ENCODE peak calls at places on chromosome 16, in nine cellular contexts. G is BJ; O is RWPE2; N is CD8-positive, alpha-beta T cell; M is A673; W is mucosa of descending colon; K is astrocyte of the spinal cord; J is AG09309; Z is heart left ventricle. D is an unnamed sample.

GRCh38 chr16:12119562-12119961 is 143.0 kb downstream of the SNX29 start:
- DNase-seq in G (no peak), O (no peak), N (no peak), M (no peak), W (no peak), K (no peak), J (no peak), Z (peak), D (no peak)

GRCh38 chr16:54073356-54073755 is 213.2 kb downstream of the IRX3 start:
- DNase-seq in G (no peak), O (no peak), N (no peak), M (no peak), W (no peak), K (no peak), J (no peak), Z (no peak), D (no peak)

GRCh38 chr16:48276102-48276501 is 28.8 kb upstream of the ABCC11 start:
- DNase-seq in G (peak), O (no peak), N (no peak), M (no peak), W (no peak), K (peak), J (no peak), Z (no peak), D (no peak)

GRCh38 chr16:22313141-22313781 is 16.1 kb downstream of the POLR3E start:
- DNase-seq in G (no peak), O (no peak), N (no peak), M (no peak), W (no peak), K (no peak), J (no peak), Z (no peak), D (no peak)

GRCh38 chr16:83992624-83993023 is 24.6 kb downstream of the NECAB2 start:
- DNase-seq in G (peak), O (no peak), N (no peak), M (no peak), W (no peak), K (peak), J (peak), Z (no peak), D (no peak)

GRCh38 chr16:12186774-12187335 is 210.3 kb downstream of the SNX29 start:
- DNase-seq in G (no peak), O (no peak), N (no peak), M (no peak), W (no peak), K (peak), J (no peak), Z (peak), D (no peak)

GRCh38 chr16:4407543-4408322 is 8.7 kb downstream of the CORO7 start:
- DNase-seq in G (peak), O (no peak), N (no peak), M (no peak), W (peak), K (no peak), J (no peak), Z (peak), D (no peak)

GRCh38 chr16:11085025-11085485 is 140.7 kb downstream of the CLEC16A start:
- DNase-seq in G (no peak), O (no peak), N (no peak), M (no peak), W (no peak), K (peak), J (no peak), Z (peak), D (no peak)

GRCh38 chr16:51497541-51498211 is 346.6 kb upstream of the SALL1 start:
- DNase-seq in G (no peak), O (no peak), N (no peak), M (no peak), W (no peak), K (no peak), J (no peak), Z (no peak), D (no peak)

GRCh38 chr16:30185141-30185682 is 1.8 kb downstream of the CORO1A start:
- DNase-seq in G (no peak), O (no peak), N (peak), M (no peak), W (peak), K (no peak), J (no peak), Z (no peak), D (no peak)

GRCh38 chr16:84514874-84515835 is 10.7 kb upstream of the MEAK7 start:
- DNase-seq in G (no peak), O (no peak), N (peak), M (no peak), W (peak), K (no peak), J (no peak), Z (no peak), D (peak)

GRCh38 chr16:11793840-11794239 is 3.2 kb downstream of the ZC3H7A start:
- DNase-seq in G (no peak), O (no peak), N (no peak), M (no peak), W (peak), K (no peak), J (no peak), Z (peak), D (no peak)

GRCh38 chr16:87707097-87707496 is 58.7 kb downstream of the KLHDC4 start:
- DNase-seq in G (no peak), O (no peak), N (no peak), M (no peak), W (no peak), K (no peak), J (no peak), Z (no peak), D (no peak)

GRCh38 chr16:81464279-81464678 is 19.7 kb downstream of the CMIP start:
- DNase-seq in G (no peak), O (no peak), N (no peak), M (no peak), W (no peak), K (no peak), J (no peak), Z (no peak), D (no peak)

GRCh38 chr16:81461243-81461642 is 16.6 kb downstream of the CMIP start:
- DNase-seq in G (no peak), O (no peak), N (no peak), M (no peak), W (no peak), K (no peak), J (no peak), Z (no peak), D (no peak)

GRCh38 chr16:81461756-81462155 is 17.1 kb downstream of the CMIP start:
- DNase-seq in G (no peak), O (no peak), N (no peak), M (no peak), W (no peak), K (no peak), J (no peak), Z (no peak), D (no peak)

GRCh38 chr16:81463296-81463890 is 18.8 kb downstream of the CMIP start:
- DNase-seq in G (no peak), O (no peak), N (no peak), M (no peak), W (no peak), K (no peak), J (no peak), Z (no peak), D (no peak)

GRCh38 chr16:81462683-81463082 is 18.1 kb downstream of the CMIP start:
- DNase-seq in G (no peak), O (no peak), N (no peak), M (no peak), W (no peak), K (no peak), J (no peak), Z (no peak), D (no peak)
- TF ChIP-seq CTCF in G (no peak), O (no peak), N (no peak), M (no peak), W (no peak), K (no peak), J (no peak), Z (no peak), D (no peak)

GRCh38 chr16:3183445-3184139 is 4.4 kb upstream of the OR1F1 start:
- DNase-seq in G (no peak), O (no peak), N (no peak), M (no peak), W (no peak), K (no peak), J (no peak), Z (no peak), D (peak)

GRCh38 chr16:3186946-3187690 is 886 bp upstream of the OR1F1 start:
- DNase-seq in G (no peak), O (no peak), N (no peak), M (no peak), W (no peak), K (no peak), J (no peak), Z (no peak), D (no peak)

GRCh38 chr16:3180445-3180878 is 7.5 kb upstream of the OR1F1 start:
- DNase-seq in G (no peak), O (no peak), N (no peak), M (peak), W (no peak), K (no peak), J (no peak), Z (no peak), D (no peak)

GRCh38 chr16:3179651-3180050 is 8.4 kb upstream of the OR1F1 start:
- DNase-seq in G (no peak), O (no peak), N (no peak), M (no peak), W (no peak), K (no peak), J (no peak), Z (no peak), D (no peak)

GRCh38 chr16:3182608-3183444 is 5.2 kb upstream of the OR1F1 start:
- DNase-seq in G (no peak), O (no peak), N (peak), M (peak), W (no peak), K (peak), J (no peak), Z (no peak), D (peak)
- TF ChIP-seq CTCF in G (peak), O (peak), N (no peak), M (peak), W (no peak), K (peak), J (peak), Z (peak), D (peak)

GRCh38 chr16:3097266-3097665 is 1.8 kb downstream of the ZSCAN10 start:
- DNase-seq in G (no peak), O (no peak), N (no peak), M (no peak), W (peak), K (no peak), J (no peak), Z (no peak), D (no peak)

GRCh38 chr16:3095869-3096268 is 3.2 kb downstream of the ZSCAN10 start:
- DNase-seq in G (no peak), O (no peak), N (peak), M (peak), W (peak), K (no peak), J (no peak), Z (no peak), D (peak)

GRCh38 chr16:3096362-3096761 is 2.7 kb downstream of the ZSCAN10 start:
- DNase-seq in G (no peak), O (no peak), N (no peak), M (no peak), W (peak), K (no peak), J (no peak), Z (no peak), D (peak)

GRCh38 chr16:3092501-3092991 is 6.5 kb downstream of the ZSCAN10 start:
- DNase-seq in G (no peak), O (no peak), N (no peak), M (no peak), W (no peak), K (no peak), J (no peak), Z (no peak), D (peak)

GRCh38 chr16:3094289-3095027 is 4.6 kb downstream of the ZSCAN10 start:
- DNase-seq in G (no peak), O (no peak), N (peak), M (peak), W (no peak), K (peak), J (no peak), Z (no peak), D (peak)
- TF ChIP-seq CTCF in G (peak), O (peak), N (peak), M (peak), W (peak), K (peak), J (peak), Z (peak), D (peak)

GRCh38 chr16:68592466-68593337 is 52.4 kb upstream of the CDH3 start:
- DNase-seq in G (no peak), O (no peak), N (no peak), M (peak), W (no peak), K (no peak), J (no peak), Z (no peak), D (peak)
- TF ChIP-seq CTCF in G (peak), O (peak), N (peak), M (peak), W (no peak), K (peak), J (peak), Z (no peak), D (no peak)

GRCh38 chr16:71933913-71934696 is 38.8 kb downstream of the IST1 start:
- DNase-seq in G (no peak), O (no peak), N (no peak), M (no peak), W (no peak), K (peak), J (no peak), Z (no peak), D (no peak)
- TF ChIP-seq CTCF in G (no peak), O (no peak), N (no peak), M (no peak), W (no peak), K (no peak), J (no peak), Z (no peak), D (no peak)

DNA sequence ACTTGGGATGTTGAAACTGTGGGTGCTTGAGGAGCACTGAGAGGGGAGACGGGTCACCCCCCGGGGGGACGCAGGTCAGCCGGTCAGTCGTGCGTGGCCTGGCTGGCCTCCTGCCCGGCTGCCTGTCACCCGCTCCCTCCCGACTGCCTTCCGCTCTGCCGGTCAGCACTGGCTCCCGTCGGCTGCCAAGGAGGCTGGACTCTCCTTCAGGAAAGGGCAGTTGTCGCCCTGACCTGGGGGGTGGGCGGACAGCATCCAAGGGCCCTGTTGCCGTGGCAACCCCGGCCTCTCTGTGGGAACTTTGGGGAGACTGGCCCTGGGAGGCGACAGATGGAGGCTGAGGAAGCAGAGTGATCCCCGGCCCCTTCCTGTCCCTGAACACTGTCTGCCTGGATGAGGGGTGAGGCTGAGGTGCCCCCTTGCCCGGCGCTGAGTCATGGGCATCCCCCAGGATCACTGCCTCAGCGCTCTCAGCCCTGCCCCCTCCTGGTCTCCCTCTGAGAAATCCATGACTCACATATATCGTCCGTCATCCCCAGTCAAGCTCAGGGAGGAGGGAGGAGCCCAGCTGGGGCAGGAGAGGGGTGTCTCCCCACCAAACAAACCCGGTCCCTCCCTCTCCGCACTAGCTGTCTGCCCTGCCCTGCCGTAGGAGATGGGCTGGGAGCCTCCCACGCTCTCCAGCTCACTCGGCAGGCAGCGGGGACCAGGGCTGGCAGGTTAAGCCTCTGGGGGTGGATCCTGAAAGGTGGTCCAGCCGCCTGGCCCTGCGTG is at the start of gene ADGRG1:
- DNase-seq in G (peak), O (peak), N (peak), M (peak), W (no peak), K (peak), J (peak), Z (peak), D (no peak)
- TF ChIP-seq CTCF in G (peak), O (no peak), N (no peak), M (peak), W (no peak), K (no peak), J (no peak), Z (peak), D (no peak)

D was measured in GM20000.